ENCODE peak calls at places on chromosomes 7 and 10, in five cellular contexts. W is K562, T is H1, Y is neural progenitor cell, Z is IMR-90. B is an unnamed sample.

GRCh38 chr7:156969972-156970420 is 20.5 kb downstream of the NOM1 start:
- DNase-seq in W (no peak), T (no peak), Y (no peak), Z (peak), B (no peak)

GRCh38 chr10:119348106-119348505 is 140.7 kb downstream of the GRK5 start:
- DNase-seq in W (no peak), T (no peak), Y (no peak), Z (no peak), B (no peak)

GRCh38 chr7:30478349-30479228 is at the start of gene NOD1:
- DNase-seq in W (peak), T (peak), Y (peak), Z (peak), B (peak)

GRCh38 chr7:108094933-108095710 is 35.0 kb downstream of the LAMB4 start:
- DNase-seq in W (no peak), T (no peak), Y (no peak), Z (peak), B (peak)

GRCh38 chr10:1434202-1434601 is 303.1 kb downstream of the ADARB2 start:
- DNase-seq in W (no peak), T (no peak), Y (peak), Z (no peak), B (no peak)

GRCh38 chr7:133079296-133079695 is 2.6 kb downstream of the CHCHD3 start:
- DNase-seq in W (no peak), T (no peak), Y (no peak), Z (no peak), B (no peak)

GRCh38 chr10:3924344-3924743 is 139.3 kb upstream of the KLF6 start:
- DNase-seq in W (no peak), T (no peak), Y (no peak), Z (peak), B (no peak)

GRCh38 chr7:4726568-4726967 is 44.5 kb downstream of the FOXK1 start:
- DNase-seq in W (no peak), T (no peak), Y (no peak), Z (no peak), B (no peak)

GRCh38 chr10:36366843-36367242 is 724.7 kb upstream of the FZD8 start:
- DNase-seq in W (no peak), T (no peak), Y (no peak), Z (no peak), B (no peak)

GRCh38 chr10:42638821-42639270 is 476 bp upstream of the ZNF33B start:
- DNase-seq in W (no peak), T (no peak), Y (no peak), Z (no peak), B (no peak)

GRCh38 chr10:33139191-33139646 is 181.2 kb upstream of the ITGB1 start:
- DNase-seq in W (no peak), T (no peak), Y (no peak), Z (no peak), B (no peak)

GRCh38 chr7:73905360-73905759 is 44.4 kb downstream of the TMEM270 start:
- DNase-seq in W (no peak), T (no peak), Y (no peak), Z (no peak), B (no peak)

GRCh38 chr10:29659770-29660097 is 25.0 kb upstream of the SVIL start:
- DNase-seq in W (no peak), T (no peak), Y (no peak), Z (no peak), B (no peak)

GRCh38 chr7:6558837-6559236 is 7.6 kb upstream of the GRID2IP start:
- DNase-seq in W (peak), T (no peak), Y (peak), Z (peak), B (peak)

GRCh38 chr7:29749701-29750321 is 56.5 kb upstream of the WIPF3 start:
- DNase-seq in W (peak), T (no peak), Y (no peak), Z (no peak), B (no peak)

GRCh38 chr10:6543431-6544005 is 36.6 kb downstream of the PRKCQ start:
- DNase-seq in W (no peak), T (no peak), Y (no peak), Z (no peak), B (no peak)

GRCh38 chr10:3096149-3096548 is 28.8 kb downstream of the PFKP start:
- DNase-seq in W (no peak), T (no peak), Y (no peak), Z (no peak), B (no peak)

GRCh38 chr10:80168679-80169380 is 36.3 kb downstream of the PLAC9 start:
- DNase-seq in W (peak), T (no peak), Y (peak), Z (peak), B (no peak)

GRCh38 chr7:90957883-90958282 is 306.4 kb upstream of the FZD1 start:
- DNase-seq in W (no peak), T (no peak), Y (no peak), Z (no peak), B (no peak)

GRCh38 chr10:102775973-102776669 is 32.4 kb downstream of the WBP1L start:
- DNase-seq in W (peak), T (no peak), Y (peak), Z (peak), B (peak)

GRCh38 chr10:73647211-73647874 is 6.1 kb upstream of the MYOZ1 start:
- DNase-seq in W (no peak), T (peak), Y (peak), Z (no peak), B (peak)

GRCh38 chr7:20534543-20534942 is 80.9 kb upstream of the ABCB5 start:
- DNase-seq in W (no peak), T (no peak), Y (no peak), Z (no peak), B (no peak)

GRCh38 chr7:100353685-100354330 is 4.1 kb upstream of the PILRB start:
- DNase-seq in W (no peak), T (no peak), Y (no peak), Z (no peak), B (no peak)

GRCh38 chr10:124701435-124701834 is 42.7 kb downstream of the FAM53B start:
- DNase-seq in W (no peak), T (no peak), Y (no peak), Z (peak), B (peak)

GRCh38 chr10:67803588-67804394 is 34.2 kb downstream of the DNAJC12 start:
- DNase-seq in W (no peak), T (no peak), Y (no peak), Z (no peak), B (no peak)

GRCh38 chr10:72702868-72703581 is 11.1 kb downstream of the MCU start:
- DNase-seq in W (no peak), T (no peak), Y (no peak), Z (peak), B (no peak)

GRCh38 chr10:62224606-62225005 is 44.0 kb downstream of the RTKN2 start:
- DNase-seq in W (no peak), T (no peak), Y (no peak), Z (peak), B (no peak)

GRCh38 chr10:50431118-50431517 is 179.8 kb upstream of the ASAH2 start:
- DNase-seq in W (no peak), T (no peak), Y (no peak), Z (peak), B (no peak)
- H3K27ac ChIP-seq in W (no peak), T (no peak), Y (no peak), Z (no peak), B (peak)

GRCh38 chr7:2641406-2642393 is 9.9 kb downstream of the TTYH3 start:
- DNase-seq in W (no peak), T (no peak), Y (peak), Z (peak), B (peak)

GRCh38 chr7:2638224-2638991 is 6.6 kb downstream of the TTYH3 start:
- DNase-seq in W (no peak), T (no peak), Y (no peak), Z (peak), B (no peak)

GRCh38 chr7:2640858-2641257 is 9.1 kb downstream of the TTYH3 start:
- DNase-seq in W (no peak), T (no peak), Y (no peak), Z (no peak), B (no peak)

GRCh38 chr7:2639151-2639993 is 7.6 kb downstream of the TTYH3 start:
- DNase-seq in W (no peak), T (no peak), Y (no peak), Z (no peak), B (no peak)

DNA sequence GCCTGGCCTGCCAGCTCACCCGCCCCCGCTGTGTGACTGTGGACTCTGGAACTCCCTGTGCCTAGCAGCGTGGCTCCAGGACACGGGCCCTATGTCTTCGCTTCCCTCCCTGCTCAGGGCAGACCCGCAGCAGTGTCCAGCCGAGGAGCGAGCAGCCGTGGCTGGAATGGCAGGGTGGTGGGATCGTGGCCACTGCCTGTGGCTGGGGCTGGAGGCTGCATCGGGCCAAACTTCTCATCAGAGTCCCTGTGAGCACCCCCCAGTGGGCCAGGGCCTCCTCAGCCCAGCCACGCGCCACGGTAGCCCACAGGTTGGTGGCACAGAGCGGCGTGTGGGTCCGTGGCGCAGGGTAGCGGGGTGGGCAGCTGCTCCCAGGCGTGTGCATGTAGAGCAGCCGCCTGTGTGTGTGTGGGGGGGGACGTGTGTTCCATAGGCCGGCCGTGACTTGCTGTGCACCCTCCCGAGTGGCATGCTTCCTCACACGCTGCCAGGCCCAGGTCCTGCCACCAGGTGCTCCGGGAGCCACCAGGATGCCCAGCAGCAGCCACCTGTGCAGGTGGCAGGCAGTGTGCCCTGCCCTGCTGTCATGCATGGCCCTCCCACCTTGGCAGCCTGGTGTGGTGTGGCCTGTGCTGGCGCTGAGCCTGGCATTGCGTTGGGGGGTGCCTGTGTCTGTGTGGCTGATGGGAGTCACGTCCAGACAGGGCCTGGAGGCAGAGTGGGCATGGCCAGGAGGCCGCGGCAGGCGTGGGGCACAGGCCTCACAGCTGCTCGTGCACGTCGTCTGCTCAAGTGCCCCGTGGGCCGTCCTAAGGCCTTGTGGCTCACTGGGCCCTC is 8.4 kb downstream of the TTYH3 start:
- DNase-seq in W (no peak), T (no peak), Y (no peak), Z (no peak), B (no peak)
- H3K9ac ChIP-seq in W (no peak), T (no peak), Y (no peak), Z (no peak), B (peak)

GRCh38 chr10:22617516-22617915 is 96.9 kb downstream of the PIP4K2A start:
- DNase-seq in W (peak), T (no peak), Y (no peak), Z (no peak), B (no peak)
- H3K27ac ChIP-seq in W (peak), T (no peak), Y (no peak), Z (peak), B (no peak)

GRCh38 chr10:63438506-63439498 is 27.0 kb downstream of the JMJD1C start:
- DNase-seq in W (peak), T (no peak), Y (no peak), Z (peak), B (no peak)
- H3K9ac ChIP-seq in W (no peak), T (no peak), Y (no peak), Z (no peak), B (no peak)

B was measured in colonic mucosa.